ENCODE peak calls at places on chromosomes 7 and 10, in six cellular contexts. N is CD4-positive, alpha-beta T cell; W is heart left ventricle; P is testis; X is mammary epithelial cell; O is omental fat pad. Y is an unnamed sample.

GRCh38 chr7:36090976-36091375 is 62.1 kb upstream of the EEPD1 start:
- DNase-seq in N (no peak), W (no peak), P (no peak), X (no peak), O (no peak), Y (no peak)

GRCh38 chr10:12513003-12513365 is 163.6 kb downstream of the CAMK1D start:
- DNase-seq in N (no peak), W (no peak), P (no peak), X (no peak), O (no peak), Y (no peak)

GRCh38 chr10:60496181-60496580 is 106.5 kb upstream of the ANK3 start:
- DNase-seq in N (no peak), W (no peak), P (no peak), X (no peak), O (no peak), Y (no peak)

GRCh38 chr7:100719523-100720319 is 547 bp upstream of the EPO start:
- DNase-seq in N (no peak), W (peak), P (no peak), X (peak), O (no peak), Y (peak)

GRCh38 chr10:133391761-133392518 is 2.0 kb upstream of the MTG1 start:
- DNase-seq in N (no peak), W (no peak), P (peak), X (no peak), O (no peak), Y (no peak)

GRCh38 chr7:15916666-15917388 is 230.3 kb upstream of the MEOX2 start:
- DNase-seq in N (no peak), W (no peak), P (no peak), X (no peak), O (no peak), Y (no peak)

GRCh38 chr10:128263891-128264688 is 137.9 kb upstream of the MKI67 start:
- DNase-seq in N (no peak), W (peak), P (peak), X (peak), O (peak), Y (peak)

GRCh38 chr7:155384751-155385150 is 73.2 kb upstream of the EN2 start:
- DNase-seq in N (no peak), W (no peak), P (no peak), X (no peak), O (no peak), Y (no peak)

GRCh38 chr10:132476146-132477065 is 61.2 kb upstream of the INPP5A start:
- DNase-seq in N (no peak), W (peak), P (no peak), X (no peak), O (no peak), Y (no peak)

GRCh38 chr10:29689001-29689400 is 54.2 kb upstream of the SVIL start:
- DNase-seq in N (no peak), W (no peak), P (no peak), X (peak), O (no peak), Y (peak)

GRCh38 chr7:1874522-1875389 is 204.7 kb downstream of the ELFN1 start:
- DNase-seq in N (no peak), W (no peak), P (no peak), X (no peak), O (no peak), Y (no peak)

GRCh38 chr7:127821146-127821545 is 169.2 kb downstream of the SND1 start:
- DNase-seq in N (no peak), W (no peak), P (no peak), X (no peak), O (no peak), Y (no peak)

GRCh38 chr7:85103352-85103751 is 83.5 kb downstream of the SEMA3D start:
- DNase-seq in N (no peak), W (peak), P (peak), X (peak), O (no peak), Y (no peak)

GRCh38 chr7:55415173-55415778 is 50.1 kb downstream of the LANCL2 start:
- DNase-seq in N (peak), W (peak), P (peak), X (peak), O (peak), Y (peak)

GRCh38 chr10:26733750-26734568 is 36.5 kb downstream of the PDSS1 start:
- DNase-seq in N (no peak), W (no peak), P (no peak), X (no peak), O (no peak), Y (no peak)

GRCh38 chr10:44233561-44234470 is 151.1 kb downstream of the CXCL12 start:
- DNase-seq in N (no peak), W (peak), P (peak), X (no peak), O (no peak), Y (no peak)

GRCh38 chr7:159022238-159022993 is 122.3 kb downstream of the VIPR2 start:
- DNase-seq in N (no peak), W (peak), P (no peak), X (no peak), O (no peak), Y (peak)

GRCh38 chr10:31762306-31762705 is 166.3 kb downstream of the ARHGAP12 start:
- DNase-seq in N (no peak), W (no peak), P (no peak), X (no peak), O (no peak), Y (no peak)

GRCh38 chr7:30920021-30920583 is 8.4 kb downstream of the AQP1 start:
- DNase-seq in N (no peak), W (peak), P (no peak), X (no peak), O (no peak), Y (peak)

GRCh38 chr7:134773164-134773563 is 6.3 kb upstream of the CALD1 start:
- DNase-seq in N (no peak), W (no peak), P (no peak), X (no peak), O (no peak), Y (no peak)

GRCh38 chr7:3598855-3599254 is 297.8 kb downstream of the SDK1 start:
- DNase-seq in N (no peak), W (no peak), P (no peak), X (no peak), O (no peak), Y (no peak)

GRCh38 chr10:79249156-79250121 is 97.8 kb upstream of the PPIF start:
- DNase-seq in N (no peak), W (no peak), P (no peak), X (no peak), O (no peak), Y (no peak)

GRCh38 chr10:50325449-50326188 is 74.3 kb upstream of the ASAH2 start:
- DNase-seq in N (no peak), W (no peak), P (no peak), X (peak), O (no peak), Y (peak)

GRCh38 chr7:66013938-66014337 is 31.9 kb upstream of the GUSB start:
- DNase-seq in N (no peak), W (no peak), P (peak), X (peak), O (no peak), Y (peak)

GRCh38 chr7:153103219-153103618 is 343.7 kb downstream of the ACTR3B start:
- DNase-seq in N (no peak), W (no peak), P (no peak), X (no peak), O (no peak), Y (no peak)

GRCh38 chr10:43816351-43817321 is 168.0 kb upstream of the ZNF32 start:
- DNase-seq in N (peak), W (no peak), P (no peak), X (no peak), O (no peak), Y (no peak)

GRCh38 chr10:32983333-32983909 is 25.4 kb upstream of the ITGB1 start:
- DNase-seq in N (no peak), W (no peak), P (no peak), X (peak), O (no peak), Y (peak)

GRCh38 chr10:113221756-113222168 is 271.7 kb downstream of the TCF7L2 start:
- DNase-seq in N (no peak), W (no peak), P (no peak), X (no peak), O (no peak), Y (peak)

GRCh38 chr7:47901542-47901941 is 46.7 kb downstream of the PKD1L1 start:
- DNase-seq in N (no peak), W (no peak), P (no peak), X (no peak), O (no peak), Y (peak)

GRCh38 chr7:75937958-75938786 is 23.2 kb downstream of the POR start:
- DNase-seq in N (no peak), W (peak), P (peak), X (no peak), O (peak), Y (peak)

GRCh38 chr7:602341-603141 is 82.9 kb upstream of the PDGFA start:
- DNase-seq in N (no peak), W (peak), P (no peak), X (no peak), O (peak), Y (no peak)

GRCh38 chr7:27269455-27269854 is 26.9 kb downstream of the EVX1 start:
- DNase-seq in N (no peak), W (no peak), P (no peak), X (no peak), O (no peak), Y (no peak)
- TF ChIP-seq CTCF in N (no peak), W (no peak), P (no peak), X (no peak), O (no peak), Y (no peak)

GRCh38 chr7:43764807-43765491 is 6.5 kb downstream of the BLVRA start:
- DNase-seq in N (no peak), W (no peak), P (no peak), X (peak), O (no peak), Y (peak)

GRCh38 chr7:43761382-43761781 is 2.9 kb downstream of the BLVRA start:
- DNase-seq in N (no peak), W (no peak), P (no peak), X (no peak), O (no peak), Y (no peak)

GRCh38 chr7:43764039-43764789 is 5.7 kb downstream of the BLVRA start:
- DNase-seq in N (no peak), W (no peak), P (peak), X (peak), O (peak), Y (peak)

GRCh38 chr7:43761919-43762318 is 3.4 kb downstream of the BLVRA start:
- DNase-seq in N (no peak), W (no peak), P (no peak), X (peak), O (no peak), Y (peak)

GRCh38 chr7:43763183-43763582 is 4.7 kb downstream of the BLVRA start:
- DNase-seq in N (no peak), W (no peak), P (no peak), X (no peak), O (no peak), Y (no peak)
- TF ChIP-seq CTCF in N (no peak), W (no peak), P (no peak), X (no peak), O (no peak), Y (no peak)

GRCh38 chr10:68188835-68189234 is 43.1 kb downstream of the ATOH7 start:
- DNase-seq in N (no peak), W (no peak), P (no peak), X (no peak), O (no peak), Y (no peak)

GRCh38 chr10:68196707-68197106 is 35.2 kb downstream of the ATOH7 start:
- DNase-seq in N (no peak), W (no peak), P (no peak), X (no peak), O (no peak), Y (no peak)

GRCh38 chr10:68192113-68192512 is 39.8 kb downstream of the ATOH7 start:
- DNase-seq in N (no peak), W (no peak), P (no peak), X (peak), O (no peak), Y (peak)

DNA sequence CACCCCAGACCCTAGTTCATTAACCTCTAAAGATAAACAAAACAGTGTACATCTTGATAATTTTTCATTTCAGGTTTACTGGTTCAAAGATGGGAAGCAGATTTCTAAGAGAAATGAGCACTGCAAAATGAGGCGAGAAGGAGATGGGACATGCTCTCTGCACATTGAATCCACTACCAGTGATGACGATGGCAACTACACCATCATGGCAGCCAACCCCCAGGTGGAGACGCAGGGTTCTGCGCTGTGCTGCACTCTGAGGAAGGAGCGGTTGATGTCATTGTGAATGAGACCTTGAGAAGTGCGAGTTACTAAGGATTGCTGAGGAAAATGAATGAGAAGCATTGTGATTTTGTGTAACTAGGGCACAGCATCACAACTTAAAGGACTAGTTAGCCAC is 37.6 kb downstream of the ATOH7 start:
- DNase-seq in N (no peak), W (no peak), P (no peak), X (no peak), O (no peak), Y (no peak)
- TF ChIP-seq CTCF in N (no peak), W (no peak), P (no peak), X (no peak), O (no peak), Y (no peak)

DNA sequence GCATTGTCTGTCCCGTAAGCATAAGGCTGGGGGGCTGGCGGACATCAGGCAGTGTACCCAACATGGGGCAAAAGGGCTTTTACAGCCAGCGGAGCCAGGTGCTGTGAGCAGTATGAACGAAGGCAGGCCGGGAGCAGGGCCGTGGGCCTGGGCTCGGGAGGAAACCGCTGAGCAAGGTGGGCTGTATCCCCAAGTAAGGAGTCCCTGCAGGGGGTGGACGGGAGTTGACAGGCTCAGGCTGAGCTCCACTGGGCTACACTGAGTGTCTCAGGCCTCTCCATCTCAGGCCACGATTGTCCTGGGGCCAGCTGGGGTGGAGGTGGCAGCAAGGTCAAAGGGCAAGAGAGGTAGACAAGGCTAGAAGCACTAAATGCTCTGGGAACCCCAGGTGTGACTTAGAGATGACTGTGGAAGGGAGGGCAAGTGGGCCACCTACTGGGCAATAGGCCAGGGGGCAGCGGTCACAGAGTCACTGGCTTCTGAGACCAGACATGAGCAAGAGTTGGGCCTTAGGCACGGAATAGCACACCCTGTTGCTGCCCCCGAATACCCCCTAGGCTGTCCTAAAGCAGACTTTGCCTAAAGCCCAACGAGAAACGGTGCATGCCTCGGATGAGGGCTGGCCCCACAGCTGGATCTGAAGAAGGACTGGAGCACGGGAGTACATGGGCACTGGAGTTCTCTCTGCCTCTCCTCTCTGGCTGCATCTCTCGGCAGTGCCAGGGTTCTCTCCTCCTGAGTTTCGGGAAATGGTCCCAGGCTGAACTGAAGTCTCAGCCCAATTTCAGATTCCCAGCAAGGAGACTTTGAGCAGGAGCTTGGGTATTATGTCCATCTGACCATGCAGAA is 10.8 kb upstream of the RAMP3 start:
- DNase-seq in N (no peak), W (no peak), P (no peak), X (no peak), O (no peak), Y (no peak)
- TF ChIP-seq CTCF in N (no peak), W (no peak), P (no peak), X (no peak), O (no peak), Y (no peak)

Y was measured in MCF 10A.